ENCODE peak calls at places on chromosome 12, in seven cellular contexts. D is cardiac muscle cell, Q is NB4, M is right lobe of liver, H is AG09309, N is HFFc6, F is omental fat pad. Y is an unnamed sample.

GRCh38 chr12:110048242-110049027 is at the start of gene C12orf76:
- DNase-seq in D (peak), Q (peak), M (peak), H (peak), N (peak), F (peak), Y (peak)

GRCh38 chr12:123767613-123768012 is 5.5 kb downstream of the DNAH10 start:
- DNase-seq in D (no peak), Q (peak), M (no peak), H (no peak), N (no peak), F (no peak), Y (peak)

GRCh38 chr12:632102-632696 is 31.0 kb downstream of the NINJ2 start:
- DNase-seq in D (peak), Q (peak), M (no peak), H (peak), N (peak), F (no peak), Y (no peak)

GRCh38 chr12:90546511-90546910 is 408.5 kb downstream of the CCER1 start:
- DNase-seq in D (no peak), Q (no peak), M (no peak), H (no peak), N (no peak), F (no peak), Y (no peak)

GRCh38 chr12:58529114-58529665 is 391.1 kb downstream of the LRIG3 start:
- DNase-seq in D (no peak), Q (no peak), M (no peak), H (peak), N (peak), F (no peak), Y (no peak)

GRCh38 chr12:11171953-11172675 is 1.1 kb downstream of the SMIM10L1 start:
- DNase-seq in D (peak), Q (peak), M (no peak), H (no peak), N (no peak), F (no peak), Y (no peak)

GRCh38 chr12:69633061-69633460 is 22.4 kb upstream of the LRRC10 start:
- DNase-seq in D (no peak), Q (peak), M (no peak), H (no peak), N (no peak), F (no peak), Y (no peak)

GRCh38 chr12:45296046-45296586 is 80.2 kb downstream of the ANO6 start:
- DNase-seq in D (no peak), Q (no peak), M (no peak), H (no peak), N (no peak), F (no peak), Y (no peak)

GRCh38 chr12:72178244-72178643 is 93.9 kb upstream of the TRHDE start:
- DNase-seq in D (no peak), Q (no peak), M (no peak), H (no peak), N (no peak), F (no peak), Y (no peak)

GRCh38 chr12:42273706-42274105 is 35.7 kb upstream of the YAF2 start:
- DNase-seq in D (no peak), Q (no peak), M (no peak), H (no peak), N (no peak), F (no peak), Y (no peak)

GRCh38 chr12:116404913-116405611 is 127.6 kb upstream of the MED13L start:
- DNase-seq in D (no peak), Q (no peak), M (no peak), H (no peak), N (no peak), F (no peak), Y (no peak)

GRCh38 chr12:116402163-116402939 is 124.9 kb upstream of the MED13L start:
- DNase-seq in D (no peak), Q (no peak), M (no peak), H (no peak), N (no peak), F (no peak), Y (no peak)

GRCh38 chr12:116403546-116403945 is 126.1 kb upstream of the MED13L start:
- DNase-seq in D (no peak), Q (no peak), M (no peak), H (no peak), N (no peak), F (no peak), Y (no peak)

GRCh38 chr12:116408489-116409217 is 131.2 kb upstream of the MED13L start:
- DNase-seq in D (no peak), Q (no peak), M (no peak), H (no peak), N (no peak), F (no peak), Y (no peak)

GRCh38 chr12:116406529-116406928 is 129.0 kb upstream of the MED13L start:
- DNase-seq in D (peak), Q (peak), M (peak), H (peak), N (peak), F (peak), Y (no peak)
- TF ChIP-seq CTCF in D (no peak), Q (no peak), M (peak), H (peak), N (peak), F (no peak), Y (no peak)

GRCh38 chr12:115972241-115972640 is 305.3 kb downstream of the MED13L start:
- DNase-seq in D (no peak), Q (no peak), M (no peak), H (no peak), N (no peak), F (no peak), Y (no peak)

GRCh38 chr12:115975411-115975810 is 302.1 kb downstream of the MED13L start:
- DNase-seq in D (no peak), Q (no peak), M (no peak), H (no peak), N (no peak), F (no peak), Y (no peak)

GRCh38 chr12:115973066-115973465 is 304.4 kb downstream of the MED13L start:
- DNase-seq in D (no peak), Q (no peak), M (no peak), H (no peak), N (no peak), F (no peak), Y (no peak)

GRCh38 chr12:115979351-115979750 is 298.1 kb downstream of the MED13L start:
- DNase-seq in D (no peak), Q (no peak), M (no peak), H (peak), N (no peak), F (no peak), Y (no peak)

GRCh38 chr12:115973968-115974765 is 303.3 kb downstream of the MED13L start:
- DNase-seq in D (no peak), Q (no peak), M (no peak), H (no peak), N (no peak), F (no peak), Y (no peak)
- TF ChIP-seq CTCF in D (no peak), Q (no peak), M (no peak), H (peak), N (no peak), F (no peak), Y (no peak)

DNA sequence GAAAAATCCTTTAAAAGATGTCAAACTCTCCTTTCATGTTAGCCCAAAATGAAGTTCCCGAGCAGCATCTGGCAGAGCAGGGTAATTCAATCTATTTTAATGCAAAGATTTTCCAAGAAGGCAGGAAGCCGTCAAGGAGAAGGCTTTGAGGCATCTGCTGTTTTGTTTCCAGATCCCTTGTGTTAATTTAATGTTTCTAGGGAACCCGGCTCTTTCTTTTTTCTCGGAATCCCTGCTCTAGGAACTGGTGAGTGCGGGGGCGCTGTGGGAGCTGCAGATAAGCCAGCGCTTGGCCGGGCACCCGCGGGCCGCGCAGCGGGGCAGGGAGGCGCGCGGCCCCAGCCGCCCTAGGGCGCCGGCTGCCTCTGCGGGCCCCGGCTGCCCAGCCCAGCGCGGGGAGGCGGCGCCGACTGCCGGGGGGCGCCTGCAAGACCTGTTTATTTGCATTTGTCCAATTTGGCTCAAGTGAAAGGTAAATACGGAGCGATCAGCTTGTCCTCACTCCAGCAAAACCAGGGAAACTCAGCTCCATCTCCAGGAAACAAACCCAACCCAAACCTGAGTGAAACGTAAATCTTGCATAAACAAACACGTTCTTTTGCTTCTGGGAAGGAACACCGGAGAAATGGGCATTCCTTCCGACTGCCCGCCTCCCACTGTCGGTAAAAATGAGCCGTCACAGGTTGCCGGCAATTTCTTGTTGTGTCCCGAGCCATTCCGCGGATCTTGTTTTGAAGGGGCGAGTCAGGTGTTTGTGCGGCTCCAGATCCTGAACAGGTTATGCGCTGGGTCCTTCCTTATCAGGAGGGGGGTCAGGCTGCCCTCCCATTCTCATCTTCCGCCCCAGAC is 65.1 kb downstream of the CRADD start:
- DNase-seq in D (peak), Q (peak), M (peak), H (no peak), N (peak), F (peak), Y (peak)
- TF ChIP-seq CTCF in D (peak), Q (peak), M (peak), H (peak), N (peak), F (no peak), Y (peak)

DNA sequence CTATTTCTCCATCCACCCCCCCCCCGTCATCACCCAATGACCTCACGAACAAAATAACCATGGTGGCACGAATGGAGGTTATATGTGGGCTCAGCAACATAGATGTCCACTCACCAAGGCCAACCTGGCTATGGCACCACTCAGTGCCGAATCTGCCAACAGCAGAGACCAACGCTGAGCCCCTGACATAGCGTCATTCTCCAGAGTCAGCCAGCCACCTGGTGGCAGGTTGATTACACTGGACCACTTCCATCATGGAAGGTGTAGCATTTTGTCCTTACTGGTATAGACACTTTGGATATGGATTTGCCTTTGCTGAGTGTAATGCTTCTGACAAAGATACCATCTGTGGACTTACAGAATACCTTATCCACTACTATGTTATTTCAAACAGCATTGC is 24.2 kb upstream of the DYRK2 start:
- DNase-seq in D (no peak), Q (no peak), M (no peak), H (no peak), N (no peak), F (no peak), Y (no peak)
- TF ChIP-seq CTCF in D (no peak), Q (no peak), M (no peak), H (no peak), N (no peak), F (no peak), Y (no peak)

GRCh38 chr12:96083020-96083489 is 47.7 kb upstream of the LTA4H start:
- DNase-seq in D (no peak), Q (no peak), M (no peak), H (no peak), N (no peak), F (no peak), Y (no peak)

GRCh38 chr12:96081596-96081995 is 46.2 kb upstream of the LTA4H start:
- DNase-seq in D (no peak), Q (no peak), M (no peak), H (no peak), N (no peak), F (no peak), Y (no peak)

GRCh38 chr12:96085475-96085874 is 50.1 kb upstream of the LTA4H start:
- DNase-seq in D (no peak), Q (no peak), M (no peak), H (no peak), N (no peak), F (no peak), Y (no peak)

GRCh38 chr12:96084624-96085023 is 49.2 kb upstream of the LTA4H start:
- DNase-seq in D (no peak), Q (no peak), M (no peak), H (no peak), N (no peak), F (no peak), Y (no peak)
- TF ChIP-seq CTCF in D (no peak), Q (no peak), M (no peak), H (no peak), N (no peak), F (no peak), Y (no peak)

DNA sequence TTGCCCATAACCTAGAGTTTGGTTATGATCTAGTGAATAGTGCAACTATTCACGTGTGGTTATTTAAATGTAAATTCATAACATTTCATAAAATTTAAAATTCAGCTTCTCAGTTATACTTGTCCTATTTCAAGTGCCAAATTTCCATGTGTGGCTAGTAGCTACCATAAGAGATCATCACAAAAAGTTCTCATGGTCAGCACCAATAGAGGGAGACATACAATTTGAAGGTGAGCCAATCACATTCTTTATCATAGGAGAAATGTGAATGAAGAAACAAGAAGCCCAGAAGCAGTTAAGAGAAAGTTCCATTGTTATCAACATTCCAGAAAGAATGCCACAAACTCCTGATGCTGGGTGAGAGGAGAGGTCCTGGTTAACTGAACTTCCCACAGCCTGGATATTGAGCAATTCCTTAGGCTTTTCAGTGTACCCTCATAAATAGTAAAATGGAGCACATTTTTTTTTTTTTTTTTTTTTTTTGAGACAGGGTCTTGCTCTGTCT is 892.9 kb upstream of the USP15 start:
- DNase-seq in D (no peak), Q (no peak), M (no peak), H (no peak), N (no peak), F (no peak), Y (no peak)
- TF ChIP-seq CTCF in D (no peak), Q (no peak), M (no peak), H (no peak), N (no peak), F (no peak), Y (no peak)

GRCh38 chr12:15116073-15116472 is 105.1 kb downstream of the RERG start:
- DNase-seq in D (no peak), Q (no peak), M (no peak), H (no peak), N (no peak), F (no peak), Y (no peak)
- TF ChIP-seq CTCF in D (no peak), Q (no peak), M (no peak), H (no peak), N (no peak), F (no peak), Y (no peak)

GRCh38 chr12:13719986-13720385 is 261.4 kb downstream of the GRIN2B start:
- DNase-seq in D (no peak), Q (no peak), M (no peak), H (no peak), N (no peak), F (no peak), Y (no peak)
- TF ChIP-seq CTCF in D (no peak), Q (no peak), M (no peak), H (no peak), N (no peak), F (no peak), Y (no peak)

GRCh38 chr12:6066651-6067050 is 57.8 kb downstream of the VWF start:
- DNase-seq in D (no peak), Q (no peak), M (no peak), H (no peak), N (no peak), F (no peak), Y (no peak)

GRCh38 chr12:6065872-6066217 is 58.6 kb downstream of the VWF start:
- DNase-seq in D (no peak), Q (no peak), M (no peak), H (no peak), N (no peak), F (no peak), Y (no peak)

GRCh38 chr12:6065131-6065871 is 59.2 kb downstream of the VWF start:
- DNase-seq in D (no peak), Q (no peak), M (no peak), H (no peak), N (no peak), F (no peak), Y (no peak)

GRCh38 chr12:6068226-6068625 is 56.2 kb downstream of the VWF start:
- DNase-seq in D (no peak), Q (no peak), M (no peak), H (no peak), N (no peak), F (no peak), Y (no peak)

DNA sequence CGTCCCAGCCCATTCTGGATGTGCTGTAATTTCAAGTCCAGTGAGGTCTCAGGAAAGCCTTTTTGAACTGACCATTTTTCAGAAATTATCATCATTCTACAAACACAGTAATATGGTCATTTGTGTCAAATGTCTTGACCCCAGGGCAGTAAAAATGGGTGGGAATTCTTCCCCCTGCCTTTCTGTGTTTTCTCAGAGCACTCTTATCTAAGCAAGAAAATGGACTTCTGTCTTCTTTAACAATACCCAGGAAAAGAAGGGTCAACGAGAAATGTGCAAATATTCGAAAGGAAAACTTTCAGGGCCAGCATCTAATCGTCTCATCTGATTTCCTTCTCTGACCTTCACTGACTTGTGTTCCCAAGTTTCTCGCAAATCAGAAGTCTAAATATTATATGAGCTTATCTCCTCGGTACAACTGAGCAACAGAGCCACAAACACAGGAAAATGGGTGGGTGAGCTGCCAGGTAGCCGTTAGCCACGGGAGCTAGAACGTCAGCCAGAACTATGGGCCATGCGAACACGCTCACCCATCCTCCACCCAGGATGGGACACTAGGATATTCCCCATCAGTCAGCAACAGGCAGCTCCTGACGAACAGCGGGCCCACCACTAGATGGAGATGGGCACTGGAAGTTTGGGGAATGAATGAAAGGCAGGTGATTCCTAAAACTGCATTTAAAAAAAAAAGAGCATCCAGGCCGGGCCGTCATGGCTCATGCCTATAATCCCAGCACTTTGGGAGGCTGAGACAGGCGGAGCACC is 57.1 kb downstream of the VWF start:
- DNase-seq in D (no peak), Q (peak), M (peak), H (no peak), N (no peak), F (no peak), Y (no peak)
- TF ChIP-seq CTCF in D (peak), Q (peak), M (peak), H (peak), N (peak), F (no peak), Y (no peak)

GRCh38 chr12:63814146-63814774 is 30.2 kb upstream of the SRGAP1 start:
- DNase-seq in D (no peak), Q (no peak), M (no peak), H (no peak), N (no peak), F (no peak), Y (no peak)
- TF ChIP-seq CTCF in D (no peak), Q (no peak), M (no peak), H (no peak), N (no peak), F (no peak), Y (no peak)

Y was measured in GM13976.